ENCODE peak calls at places on chromosomes 13 and 19, in seven cellular contexts. B, L, A, G, E, N and S are unnamed samples.

GRCh38 chr13:75689686-75690085 is 53.6 kb downstream of the LMO7 start:
- DNase-seq in B (no peak), L (no peak), A (no peak), G (no peak), E (no peak), N (no peak), S (no peak)

GRCh38 chr13:105365831-105366230 is 1169.6 kb downstream of the EFNB2 start:
- DNase-seq in B (no peak), L (no peak), A (no peak), G (no peak), E (no peak), N (no peak), S (no peak)

GRCh38 chr13:41601718-41602445 is 144.5 kb downstream of the RGCC start:
- DNase-seq in B (no peak), L (no peak), A (no peak), G (no peak), E (no peak), N (no peak), S (no peak)

GRCh38 chr13:62119739-62120700 is 704.4 kb upstream of the PCDH20 start:
- DNase-seq in B (peak), L (no peak), A (no peak), G (no peak), E (no peak), N (no peak), S (peak)

GRCh38 chr13:51412431-51412830 is 40.4 kb downstream of the INTS6 start:
- DNase-seq in B (no peak), L (no peak), A (no peak), G (no peak), E (no peak), N (no peak), S (no peak)

GRCh38 chr13:26132756-26133155 is 80.9 kb upstream of the SHISA2 start:
- DNase-seq in B (peak), L (no peak), A (no peak), G (no peak), E (no peak), N (no peak), S (no peak)

GRCh38 chr19:55158848-55159793 is 1.6 kb upstream of the TNNI3 start:
- DNase-seq in B (no peak), L (no peak), A (no peak), G (no peak), E (no peak), N (no peak), S (peak)

GRCh38 chr19:18659281-18660050 is 22.6 kb downstream of the KLHL26 start:
- DNase-seq in B (no peak), L (peak), A (peak), G (peak), E (no peak), N (no peak), S (no peak)

GRCh38 chr19:13827656-13828055 is 32.4 kb downstream of the ZSWIM4 start:
- DNase-seq in B (no peak), L (no peak), A (no peak), G (no peak), E (no peak), N (no peak), S (no peak)

GRCh38 chr19:15268192-15268927 is 36.1 kb upstream of the EPHX3 start:
- DNase-seq in B (no peak), L (no peak), A (no peak), G (no peak), E (no peak), N (no peak), S (no peak)

GRCh38 chr13:112652512-112653458 is 37.1 kb upstream of the ATP11A start:
- DNase-seq in B (no peak), L (no peak), A (no peak), G (no peak), E (no peak), N (peak), S (no peak)

GRCh38 chr19:37905936-37906867 is at the start of gene WDR87:
- DNase-seq in B (no peak), L (peak), A (no peak), G (no peak), E (peak), N (peak), S (no peak)

GRCh38 chr13:110506859-110507566 is 54.5 kb downstream of the RAB20 start:
- DNase-seq in B (peak), L (no peak), A (peak), G (peak), E (peak), N (peak), S (no peak)

GRCh38 chr13:46748300-46748699 is 48.7 kb downstream of the ESD start:
- DNase-seq in B (no peak), L (no peak), A (no peak), G (no peak), E (no peak), N (no peak), S (no peak)

GRCh38 chr19:4101496-4101770 is 22.5 kb downstream of the MAP2K2 start:
- DNase-seq in B (no peak), L (no peak), A (no peak), G (no peak), E (no peak), N (no peak), S (no peak)

GRCh38 chr19:38683393-38684077 is 36.1 kb downstream of the ACTN4 start:
- DNase-seq in B (peak), L (peak), A (peak), G (no peak), E (peak), N (peak), S (peak)

GRCh38 chr13:32889986-32890565 is 126.1 kb upstream of the KL start:
- DNase-seq in B (no peak), L (no peak), A (no peak), G (no peak), E (no peak), N (no peak), S (no peak)

GRCh38 chr13:96817336-96817941 is 176.8 kb downstream of the OXGR1 start:
- DNase-seq in B (peak), L (no peak), A (no peak), G (peak), E (no peak), N (no peak), S (no peak)

GRCh38 chr13:66665991-66666390 is 564.1 kb downstream of the PCDH9 start:
- DNase-seq in B (peak), L (no peak), A (peak), G (no peak), E (peak), N (no peak), S (peak)

GRCh38 chr13:31755803-31756212 is 16.5 kb downstream of the RXFP2 start:
- DNase-seq in B (no peak), L (no peak), A (no peak), G (no peak), E (no peak), N (no peak), S (no peak)

GRCh38 chr13:63208811-63209210 is 1793.2 kb upstream of the PCDH20 start:
- DNase-seq in B (no peak), L (no peak), A (no peak), G (no peak), E (no peak), N (no peak), S (no peak)

GRCh38 chr19:29694669-29695627 is 20.1 kb downstream of the C19orf12 start:
- DNase-seq in B (peak), L (peak), A (peak), G (peak), E (peak), N (peak), S (peak)

GRCh38 chr19:7873304-7874079 is 698 bp downstream of the PRR36 start:
- DNase-seq in B (no peak), L (no peak), A (no peak), G (no peak), E (no peak), N (no peak), S (no peak)

GRCh38 chr13:111537843-111538499 is 217.5 kb downstream of the TEX29 start:
- DNase-seq in B (no peak), L (no peak), A (no peak), G (no peak), E (no peak), N (no peak), S (no peak)
- TF ChIP-seq POLR2A in B (no peak), L (no peak), A (no peak), G (no peak), E (no peak), N (no peak), S (no peak)

DNA sequence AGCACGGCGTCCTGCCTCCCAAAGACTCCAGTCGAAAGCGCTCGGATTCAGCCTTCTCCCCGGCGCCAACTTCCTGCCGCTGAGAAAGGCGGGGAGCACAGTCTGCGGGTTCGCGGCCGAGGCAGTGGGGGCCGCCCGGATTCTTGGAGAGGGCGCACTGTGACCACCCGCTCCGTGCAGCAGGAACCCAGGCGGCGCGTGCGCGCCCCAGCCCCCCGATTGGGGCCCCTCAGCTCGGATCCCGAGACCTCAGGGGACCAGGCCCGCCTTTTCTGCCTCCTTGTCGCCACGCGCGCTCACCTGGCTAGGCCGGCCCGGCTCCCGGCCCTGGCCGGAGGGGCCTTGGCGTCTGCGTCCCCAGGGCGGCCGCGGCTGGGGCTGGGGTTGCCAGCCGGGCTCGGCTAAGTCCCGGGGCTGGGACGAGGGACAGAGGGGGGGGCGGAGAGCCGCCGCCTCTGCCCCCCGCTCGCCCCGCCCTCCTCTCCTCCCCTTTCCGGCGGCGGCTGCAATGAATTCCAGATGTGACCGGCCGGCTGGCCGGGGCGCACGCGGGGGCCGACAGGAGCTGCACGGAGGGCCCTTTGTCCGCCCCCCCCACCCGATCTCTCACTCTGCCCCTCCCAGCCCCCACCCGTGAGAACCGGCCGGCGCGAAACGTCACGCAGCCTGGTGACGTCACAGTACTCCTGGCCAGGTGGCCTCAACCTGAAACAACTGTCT is at the start of gene S1PR2:
- DNase-seq in B (peak), L (peak), A (peak), G (peak), E (peak), N (peak), S (peak)
- TF ChIP-seq POLR2A in B (no peak), L (no peak), A (peak), G (peak), E (no peak), N (peak), S (peak)

GRCh38 chr19:43798546-43799409 is 3.5 kb downstream of the LYPD5 start:
- DNase-seq in B (no peak), L (no peak), A (peak), G (no peak), E (peak), N (no peak), S (no peak)
- TF ChIP-seq POLR2A in B (no peak), L (no peak), A (no peak), G (no peak), E (no peak), N (no peak), S (no peak)

GRCh38 chr19:291561-292280 is 518 bp upstream of the PLPP2 start:
- DNase-seq in B (no peak), L (peak), A (no peak), G (no peak), E (no peak), N (no peak), S (no peak)
- TF ChIP-seq POLR2A in B (no peak), L (no peak), A (no peak), G (no peak), E (no peak), N (no peak), S (no peak)

GRCh38 chr19:48738557-48739399 is 1.6 kb downstream of the RASIP1 start:
- DNase-seq in B (peak), L (peak), A (peak), G (peak), E (peak), N (peak), S (peak)
- TF ChIP-seq POLR2A in B (no peak), L (peak), A (peak), G (no peak), E (peak), N (peak), S (no peak)

GRCh38 chr19:9850235-9850959 is 15.3 kb downstream of the PIN1 start:
- DNase-seq in B (no peak), L (no peak), A (no peak), G (no peak), E (peak), N (no peak), S (no peak)
- TF ChIP-seq POLR2A in B (no peak), L (no peak), A (no peak), G (no peak), E (no peak), N (no peak), S (no peak)